ENCODE peak calls at places on chromosomes 12 and 14, in nine cellular contexts. E, I, M, Z, K, Q, H, N and P are unnamed samples.

GRCh38 chr12:86091676-86092075 is 164.5 kb downstream of the MGAT4C start:
- DNase-seq in E (no peak), I (no peak), M (no peak), Z (no peak), K (no peak), Q (no peak), H (no peak), N (no peak), P (no peak)

GRCh38 chr14:69485261-69485660 is 733 bp downstream of the PLEKHD1 start:
- DNase-seq in E (no peak), I (no peak), M (no peak), Z (no peak), K (no peak), Q (no peak), H (no peak), N (no peak), P (no peak)

GRCh38 chr14:101112351-101113107 is 209.0 kb upstream of the RTL1 start:
- DNase-seq in E (no peak), I (no peak), M (no peak), Z (no peak), K (no peak), Q (no peak), H (no peak), N (no peak), P (no peak)

GRCh38 chr12:122544537-122544936 is 17.5 kb downstream of the KNTC1 start:
- DNase-seq in E (no peak), I (no peak), M (no peak), Z (no peak), K (no peak), Q (no peak), H (no peak), N (no peak), P (no peak)

GRCh38 chr12:18171571-18171970 is 81.6 kb upstream of the RERGL start:
- DNase-seq in E (no peak), I (peak), M (no peak), Z (no peak), K (no peak), Q (peak), H (no peak), N (no peak), P (no peak)

GRCh38 chr14:41782488-41782887 is 175.8 kb downstream of the LRFN5 start:
- DNase-seq in E (no peak), I (no peak), M (no peak), Z (no peak), K (no peak), Q (no peak), H (no peak), N (no peak), P (no peak)

GRCh38 chr12:52010692-52011601 is 4.2 kb downstream of the TAMALIN start:
- DNase-seq in E (no peak), I (no peak), M (no peak), Z (no peak), K (no peak), Q (no peak), H (no peak), N (no peak), P (no peak)

GRCh38 chr12:21940972-21941521 is at the start of gene ABCC9:
- DNase-seq in E (peak), I (no peak), M (no peak), Z (no peak), K (no peak), Q (peak), H (peak), N (peak), P (no peak)

GRCh38 chr12:89862511-89863331 is 154.1 kb upstream of the ATP2B1 start:
- DNase-seq in E (no peak), I (no peak), M (no peak), Z (no peak), K (no peak), Q (peak), H (no peak), N (no peak), P (no peak)
- H3K4me3 ChIP-seq in E (no peak), I (no peak), M (no peak), Z (no peak), K (no peak), Q (no peak), H (no peak), N (no peak), P (no peak)

GRCh38 chr12:108653922-108654321 is 20.2 kb upstream of the SELPLG start:
- DNase-seq in E (no peak), I (no peak), M (no peak), Z (no peak), K (no peak), Q (no peak), H (no peak), N (no peak), P (no peak)

GRCh38 chr12:108653082-108653516 is 19.4 kb upstream of the SELPLG start:
- DNase-seq in E (no peak), I (no peak), M (no peak), Z (no peak), K (no peak), Q (no peak), H (no peak), N (no peak), P (no peak)

DNA sequence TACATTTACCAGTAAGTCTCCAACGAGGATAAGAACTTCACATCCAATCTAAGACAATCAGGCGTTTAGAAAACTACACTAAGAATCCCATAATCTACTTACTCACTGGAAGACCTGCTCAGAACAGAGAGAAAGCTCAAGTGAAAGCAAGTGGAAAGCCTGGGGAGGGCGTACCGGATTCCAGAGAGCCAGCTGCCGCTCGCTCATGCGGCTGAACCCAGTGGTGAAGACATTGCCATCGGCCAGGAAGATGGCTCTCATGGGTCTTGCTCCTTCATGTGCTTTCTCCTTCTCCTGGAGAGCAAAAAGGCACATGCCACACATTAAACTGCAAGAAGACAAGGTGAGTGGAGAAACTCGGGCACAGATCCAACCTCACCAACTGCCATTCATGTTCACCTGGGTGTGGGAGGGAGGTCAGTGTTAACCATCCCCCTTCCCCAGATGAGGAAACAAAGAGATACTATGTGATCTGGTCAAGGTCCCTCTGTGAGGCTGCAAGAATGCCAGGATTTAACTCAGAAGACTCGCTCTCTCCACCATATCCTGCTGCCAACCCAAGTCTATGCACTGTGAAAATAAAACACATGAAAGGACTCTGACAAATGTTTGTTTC is 23.5 kb upstream of the SELPLG start:
- DNase-seq in E (no peak), I (no peak), M (no peak), Z (no peak), K (no peak), Q (no peak), H (no peak), N (no peak), P (no peak)
- TF ChIP-seq CTCF in E (no peak), I (no peak), M (no peak), Z (no peak), K (no peak), Q (no peak), H (no peak), N (no peak), P (no peak)

GRCh38 chr14:72752034-72752412 is 141.9 kb downstream of the DPF3 start:
- DNase-seq in E (no peak), I (no peak), M (no peak), Z (no peak), K (no peak), Q (no peak), H (no peak), N (no peak), P (no peak)
- H3K4me3 ChIP-seq in E (no peak), I (no peak), M (no peak), Z (no peak), K (no peak), Q (no peak), H (no peak), N (no peak), P (no peak)

GRCh38 chr14:32075636-32076277 is 1.3 kb upstream of the ARHGAP5 start:
- DNase-seq in E (peak), I (no peak), M (peak), Z (no peak), K (no peak), Q (peak), H (peak), N (peak), P (no peak)

GRCh38 chr14:32076278-32077080 is 625 bp upstream of the ARHGAP5 start:
- DNase-seq in E (peak), I (peak), M (peak), Z (peak), K (peak), Q (peak), H (peak), N (peak), P (peak)

GRCh38 chr14:32074887-32075572 is 2.1 kb upstream of the ARHGAP5 start:
- DNase-seq in E (no peak), I (no peak), M (no peak), Z (no peak), K (no peak), Q (no peak), H (no peak), N (no peak), P (no peak)

GRCh38 chr14:32072701-32073100 is 4.4 kb upstream of the ARHGAP5 start:
- DNase-seq in E (no peak), I (no peak), M (no peak), Z (no peak), K (no peak), Q (no peak), H (no peak), N (no peak), P (no peak)

GRCh38 chr14:32073537-32074189 is 3.4 kb upstream of the ARHGAP5 start:
- DNase-seq in E (no peak), I (peak), M (peak), Z (peak), K (peak), Q (peak), H (no peak), N (peak), P (peak)
- TF ChIP-seq CTCF in E (peak), I (peak), M (peak), Z (peak), K (peak), Q (peak), H (peak), N (peak), P (peak)

GRCh38 chr14:91354979-91355685 is 62.5 kb downstream of the CCDC88C start:
- DNase-seq in E (no peak), I (no peak), M (peak), Z (no peak), K (no peak), Q (no peak), H (no peak), N (no peak), P (no peak)
- H3K4me3 ChIP-seq in E (no peak), I (no peak), M (no peak), Z (no peak), K (no peak), Q (no peak), H (no peak), N (no peak), P (no peak)

DNA sequence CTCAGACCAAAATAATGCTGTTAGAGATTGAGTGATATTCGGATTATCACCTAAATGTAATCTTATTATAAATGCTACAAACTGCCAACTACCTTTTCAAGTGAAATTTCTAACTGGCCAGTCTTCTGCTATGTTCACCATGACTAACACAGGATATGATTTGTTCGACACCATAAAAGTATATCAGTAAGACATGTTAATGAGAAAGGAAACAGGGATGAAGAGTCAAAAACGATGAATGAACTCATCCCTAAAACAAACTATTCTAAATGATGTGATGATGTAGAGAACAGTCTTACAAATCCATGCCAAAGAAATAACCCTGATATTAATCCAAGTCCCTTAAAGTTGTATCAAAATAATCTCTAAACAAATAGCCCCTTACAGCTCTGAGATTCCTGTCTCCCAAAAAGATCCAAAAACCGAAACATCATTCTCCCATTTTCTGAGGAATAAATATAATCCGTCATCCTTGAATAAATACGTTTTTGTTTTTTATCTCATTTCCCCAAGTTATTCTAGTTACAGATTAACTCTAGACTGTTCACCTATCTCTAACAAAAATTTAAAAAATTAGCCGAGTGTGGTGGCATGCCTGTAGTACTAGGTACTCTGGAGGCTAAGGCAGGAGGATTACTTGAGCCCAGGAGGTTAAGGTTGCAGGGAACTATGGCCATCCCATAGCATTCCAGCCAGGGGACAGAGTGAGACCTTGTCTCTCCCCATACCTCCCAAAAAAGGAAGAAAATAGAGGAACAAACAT is 9.1 kb downstream of the SCAF11 start:
- DNase-seq in E (no peak), I (no peak), M (no peak), Z (no peak), K (no peak), Q (no peak), H (no peak), N (no peak), P (no peak)
- TF ChIP-seq CTCF in E (no peak), I (no peak), M (no peak), Z (no peak), K (no peak), Q (no peak), H (no peak), N (no peak), P (no peak)

DNA sequence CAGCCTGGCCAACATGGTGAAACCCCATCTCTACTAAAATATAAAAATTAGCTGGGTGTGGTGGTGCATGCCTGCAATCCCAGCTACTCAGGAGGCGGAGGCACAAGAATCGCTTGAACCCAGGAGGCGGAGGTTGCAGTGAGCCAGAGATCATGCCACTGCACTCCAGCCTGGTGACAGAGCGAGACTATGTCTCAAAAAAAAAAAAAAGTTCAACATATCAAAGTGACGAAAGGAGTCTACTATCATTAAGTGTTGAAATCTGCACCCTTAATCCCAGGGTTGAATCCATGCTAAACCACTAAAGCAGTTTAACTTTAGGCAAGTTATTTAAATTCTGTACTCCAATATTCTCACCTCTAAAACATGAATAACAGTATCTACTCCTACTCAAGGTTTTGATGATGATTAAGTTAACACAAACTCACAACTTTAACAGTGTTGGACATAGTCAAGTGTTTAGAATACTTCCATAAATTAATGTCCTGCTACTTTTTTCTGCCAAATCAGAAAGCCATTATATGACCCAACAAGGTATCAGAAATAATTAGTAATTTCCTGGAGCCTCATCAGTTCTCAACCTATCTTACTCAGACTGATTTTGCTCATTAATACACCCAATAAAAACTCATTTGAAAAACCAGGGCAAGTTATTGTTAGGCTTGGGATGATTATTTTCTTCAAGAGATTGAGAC is 10.9 kb downstream of the HNRNPC start:
- DNase-seq in E (no peak), I (no peak), M (no peak), Z (no peak), K (no peak), Q (no peak), H (no peak), N (no peak), P (no peak)
- H3K4me3 ChIP-seq in E (no peak), I (no peak), M (no peak), Z (no peak), K (no peak), Q (no peak), H (no peak), N (no peak), P (no peak)